ENCODE peak calls at places on chromosomes 13 and 19, in ten cellular contexts. N is NCI-H1092 treated with DMSO at 0.1 percent for 48 hours; Q is epithelial cell of esophagus; I is effector CD8-positive, alpha-beta T cell; J is amniotic epithelial cell; V is AG10803; Y is HS-27A; P is neural progenitor cell; W is putamen; X is Right ventricle myocardium superior. D is an unnamed sample.

GRCh38 chr13:73142091-73142490 is 83.3 kb downstream of the KLF5 start:
- DNase-seq in N (peak), V (no peak), X (no peak), P (peak), J (no peak), I (no peak), W (no peak), Y (no peak), Q (no peak), D (no peak)

GRCh38 chr19:18768997-18769891 is 21.9 kb downstream of the COMP start:
- DNase-seq in J (no peak), W (no peak), V (no peak), X (no peak), Y (no peak), I (no peak), P (no peak), N (peak), Q (no peak), D (peak)

GRCh38 chr13:80033286-80033685 is 307.6 kb downstream of the SPRY2 start:
- DNase-seq in P (no peak), V (no peak), N (no peak), Y (no peak), Q (peak), W (no peak), J (peak), I (no peak), X (no peak), D (no peak)

GRCh38 chr19:58563034-58563573 is 4.7 kb upstream of the UBE2M start:
- DNase-seq in P (no peak), V (no peak), Y (no peak), X (no peak), J (no peak), I (no peak), W (no peak), Q (no peak), N (no peak), D (no peak)

GRCh38 chr13:46168341-46168740 is 13.6 kb downstream of the LCP1 start:
- DNase-seq in X (peak), W (no peak), P (no peak), J (peak), Q (peak), N (no peak), I (peak), Y (no peak), V (no peak), D (peak)

GRCh38 chr13:44365008-44365407 is 8.6 kb upstream of the SERP2 start:
- DNase-seq in J (peak), Y (no peak), V (peak), P (no peak), N (no peak), I (no peak), Q (peak), W (no peak), X (no peak), D (no peak)

GRCh38 chr19:4012975-4013634 is 5.6 kb downstream of the PIAS4 start:
- DNase-seq in Q (no peak), N (no peak), I (no peak), Y (no peak), J (no peak), W (no peak), V (no peak), X (no peak), P (no peak), D (no peak)

GRCh38 chr13:40558656-40559055 is 107.8 kb downstream of the FOXO1 start:
- DNase-seq in Q (no peak), X (no peak), P (no peak), I (no peak), N (no peak), W (no peak), Y (no peak), J (no peak), V (no peak), D (no peak)

GRCh38 chr13:34671136-34671535 is 270.9 kb upstream of the NBEA start:
- DNase-seq in Q (no peak), P (no peak), X (no peak), N (no peak), W (peak), Y (no peak), J (no peak), V (peak), I (no peak), D (no peak)